ENCODE peak calls at places on chromosome 9, in five cellular contexts. F is stomach, V is upper lobe of left lung, K is HCT116, Y is prostate gland. N is an unnamed sample.

GRCh38 chr9:113568081-113568435 is 104.5 kb downstream of the RGS3 start:
- DNase-seq in K (no peak), V (peak), Y (no peak), F (no peak), N (no peak)

GRCh38 chr9:108844391-108844790 is 11.4 kb downstream of the ACTL7B start:
- DNase-seq in F (no peak), K (no peak), Y (no peak), V (no peak), N (no peak)

GRCh38 chr9:34377402-34377741 is 674 bp upstream of the MYORG start:
- DNase-seq in V (peak), Y (peak), F (no peak), K (no peak), N (no peak)

GRCh38 chr9:18281291-18281690 is 192.7 kb upstream of the ADAMTSL1 start:
- DNase-seq in K (no peak), V (no peak), Y (no peak), F (no peak), N (no peak)

GRCh38 chr9:79477955-79478751 is 93.6 kb upstream of the TLE4 start:
- DNase-seq in Y (no peak), F (no peak), V (no peak), K (no peak), N (no peak)

GRCh38 chr9:126371007-126371870 is 44.6 kb downstream of the MVB12B start:
- DNase-seq in F (no peak), K (no peak), V (no peak), Y (no peak), N (no peak)

GRCh38 chr9:121992571-121993212 is 100.4 kb downstream of the TTLL11 start:
- DNase-seq in F (peak), K (peak), V (peak), Y (peak), N (peak)

GRCh38 chr9:106864533-106865143 is 1.7 kb downstream of the ZNF462 start:
- DNase-seq in K (no peak), Y (no peak), V (no peak), F (no peak), N (no peak)

GRCh38 chr9:34124103-34124502 is 2.4 kb downstream of the DCAF12 start:
- DNase-seq in V (no peak), Y (no peak), K (no peak), F (no peak), N (no peak)

GRCh38 chr9:78130004-78130403 is 98.4 kb upstream of the GNAQ start:
- DNase-seq in V (peak), K (peak), F (no peak), Y (no peak), N (no peak)

GRCh38 chr9:114343471-114344187 is 14.0 kb downstream of the ORM2 start:
- DNase-seq in K (no peak), F (no peak), Y (no peak), V (no peak), N (no peak)

GRCh38 chr9:16543691-16544090 is 326.8 kb downstream of the BNC2 start:
- DNase-seq in Y (no peak), K (no peak), V (no peak), F (no peak), N (no peak)

GRCh38 chr9:121185178-121185745 is 16.4 kb downstream of the RAB14 start:
- DNase-seq in Y (no peak), F (no peak), K (no peak), V (no peak), N (no peak)

GRCh38 chr9:101353683-101354082 is 31.1 kb downstream of the BAAT start:
- DNase-seq in Y (no peak), V (no peak), K (no peak), F (no peak), N (no peak)

GRCh38 chr9:6113312-6113711 is 97.9 kb upstream of the RANBP6 start:
- DNase-seq in V (no peak), Y (no peak), F (no peak), K (no peak), N (no peak)

GRCh38 chr9:38228331-38229122 is 159.5 kb upstream of the SHB start:
- DNase-seq in V (no peak), K (no peak), F (no peak), Y (no peak), N (peak)

GRCh38 chr9:131709741-131710499 is 30.0 kb downstream of the RAPGEF1 start:
- DNase-seq in V (no peak), K (no peak), Y (no peak), F (no peak), N (no peak)

GRCh38 chr9:130937146-130938076 is 1.6 kb downstream of the FIBCD1 start:
- DNase-seq in V (no peak), K (no peak), F (no peak), Y (no peak), N (no peak)

GRCh38 chr9:2285411-2285810 is 270.3 kb downstream of the SMARCA2 start:
- DNase-seq in K (no peak), Y (no peak), V (no peak), F (no peak), N (no peak)

GRCh38 chr9:2276296-2276695 is 261.1 kb downstream of the SMARCA2 start:
- DNase-seq in V (no peak), Y (no peak), F (no peak), K (no peak), N (no peak)

GRCh38 chr9:2284770-2285169 is 269.6 kb downstream of the SMARCA2 start:
- DNase-seq in K (no peak), Y (no peak), V (no peak), F (no peak), N (no peak)

GRCh38 chr9:2281803-2282185 is 266.6 kb downstream of the SMARCA2 start:
- DNase-seq in K (no peak), Y (no peak), V (no peak), F (no peak), N (no peak)

DNA sequence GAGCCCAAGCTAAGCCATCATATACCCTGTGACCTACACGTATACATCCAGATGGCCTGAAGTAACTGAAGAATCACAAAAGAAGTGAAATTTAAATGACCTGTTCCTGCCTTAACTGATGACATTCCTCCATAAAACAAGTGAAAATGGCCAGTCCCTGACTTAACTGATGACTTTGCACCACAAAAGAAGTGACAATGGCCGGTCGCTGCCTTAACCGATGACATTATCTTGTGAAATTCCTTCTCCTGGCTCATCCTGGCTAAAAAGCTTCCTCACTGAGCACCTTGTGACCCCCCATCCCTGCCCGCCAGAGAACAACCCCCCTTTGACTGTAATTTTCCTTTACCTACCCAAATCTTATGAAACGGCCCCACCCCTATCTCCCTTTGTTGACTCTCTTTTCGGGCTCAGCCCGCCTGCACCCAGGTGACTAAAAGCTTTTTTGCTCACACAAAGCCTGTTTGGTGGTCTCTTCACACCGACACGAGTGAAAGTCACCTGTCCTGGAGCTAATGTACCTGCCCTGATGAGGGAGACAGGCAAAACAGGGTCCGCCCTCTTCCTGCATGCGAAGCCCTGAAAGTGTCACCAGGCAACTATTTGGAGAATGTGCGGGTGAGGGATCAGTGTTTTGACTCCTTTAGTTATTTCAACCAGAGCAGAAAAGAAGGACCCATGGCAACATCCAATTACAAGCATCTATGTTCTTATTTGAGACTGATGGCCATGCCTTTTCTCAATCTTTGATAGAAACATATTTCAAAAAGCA is 266.1 kb downstream of the SMARCA2 start:
- DNase-seq in K (no peak), Y (no peak), F (no peak), V (no peak), N (no peak)
- TF ChIP-seq POLR2AphosphoS5 in K (no peak), Y (no peak), F (no peak), V (no peak), N (no peak)

GRCh38 chr9:3957296-3957695 is 342.6 kb downstream of the GLIS3 start:
- DNase-seq in F (no peak), K (no peak), Y (no peak), V (no peak), N (no peak)
- H3K27ac ChIP-seq in F (no peak), K (no peak), Y (no peak), V (no peak), N (no peak)

GRCh38 chr9:76394023-76394895 is at the start of gene RFK:
- DNase-seq in K (peak), F (peak), V (peak), Y (peak), N (peak)

GRCh38 chr9:76395381-76395780 is 1.2 kb upstream of the RFK start:
- DNase-seq in Y (no peak), V (no peak), F (no peak), K (no peak), N (no peak)

GRCh38 chr9:76396144-76396543 is 1.9 kb upstream of the RFK start:
- DNase-seq in F (no peak), V (no peak), K (no peak), Y (no peak), N (no peak)

GRCh38 chr9:76396597-76396996 is 2.4 kb upstream of the RFK start:
- DNase-seq in V (no peak), F (no peak), K (no peak), Y (no peak), N (no peak)

DNA sequence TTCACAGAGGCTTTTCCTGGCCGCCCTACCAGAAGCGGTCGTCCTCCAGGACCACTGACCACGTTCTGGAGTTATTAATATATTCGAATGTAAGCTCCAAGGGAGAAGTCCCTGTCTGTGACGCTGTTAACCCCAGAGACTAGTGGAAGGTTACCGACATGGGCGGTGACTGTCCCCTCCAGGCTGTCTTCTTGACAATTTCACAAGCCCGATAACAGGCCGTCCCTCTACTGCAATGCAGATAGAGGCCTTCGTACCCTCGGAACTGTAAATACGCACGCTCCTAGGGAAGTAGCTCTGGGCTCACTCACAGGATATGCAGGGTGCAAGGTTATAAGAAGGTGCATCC is 644 bp upstream of the RFK start:
- DNase-seq in F (peak), V (peak), K (peak), Y (peak), N (no peak)
- TF ChIP-seq POLR2A in F (no peak), V (no peak), K (no peak), Y (no peak), N (no peak)

GRCh38 chr9:129487658-129488483 is 133.0 kb downstream of the C9orf50 start:
- DNase-seq in Y (no peak), V (peak), F (peak), K (no peak), N (no peak)
- TF ChIP-seq POLR2AphosphoS5 in Y (no peak), V (peak), F (no peak), K (no peak), N (no peak)

DNA sequence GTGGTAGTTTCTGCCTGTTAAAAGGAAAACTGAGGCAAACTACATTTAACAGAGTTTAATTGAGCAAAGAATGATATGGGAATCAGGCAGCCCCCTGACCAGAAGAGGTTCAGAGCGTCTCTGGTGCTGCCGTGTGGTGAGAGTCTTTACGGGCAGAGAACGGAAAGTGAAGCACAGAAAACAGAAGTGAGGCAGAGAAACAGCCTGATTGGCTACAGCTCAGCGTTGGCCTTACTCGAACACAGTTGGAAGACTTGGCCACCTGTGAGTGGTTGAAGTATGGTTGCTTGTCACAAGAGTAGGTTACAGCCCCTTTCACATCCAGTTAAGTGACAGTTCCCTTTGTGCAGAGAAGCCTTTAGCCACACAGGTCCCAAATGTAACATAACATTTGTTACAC is 16.9 kb upstream of the FBP1 start:
- DNase-seq in K (no peak), V (peak), F (no peak), Y (no peak), N (no peak)
- H3K27ac ChIP-seq in K (no peak), V (peak), F (peak), Y (no peak), N (no peak)

GRCh38 chr9:88533951-88534455 is 975 bp upstream of the NXNL2 start:
- DNase-seq in V (peak), K (no peak), F (peak), Y (no peak), N (no peak)
- TF ChIP-seq POLR2A in V (no peak), K (no peak), F (no peak), Y (no peak), N (no peak)

DNA sequence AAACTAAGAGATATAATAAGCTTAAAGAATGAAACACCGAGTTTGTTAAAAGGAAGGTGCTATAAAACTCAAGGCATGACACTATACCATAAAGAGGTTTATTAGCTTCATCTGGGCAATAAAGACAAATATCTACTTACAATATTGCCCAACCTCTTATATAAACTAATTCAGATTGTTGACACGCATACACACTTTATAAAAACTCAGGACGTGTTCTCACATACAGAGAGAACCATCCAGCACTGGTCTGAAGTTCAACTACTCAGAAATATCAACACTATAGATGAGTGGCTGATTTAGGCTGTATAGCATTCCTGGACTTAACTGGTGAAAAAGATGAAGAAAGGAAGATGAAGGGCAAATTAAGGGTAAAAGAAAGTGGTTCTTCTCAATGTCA is 81.2 kb downstream of the FRMD3 start:
- DNase-seq in V (no peak), F (no peak), Y (no peak), K (no peak), N (no peak)
- TF ChIP-seq POLR2AphosphoS5 in V (no peak), F (no peak), Y (no peak), K (no peak), N (no peak)

GRCh38 chr9:227882-228281 is 13.2 kb downstream of the DOCK8 start:
- DNase-seq in Y (no peak), K (no peak), F (no peak), V (peak), N (no peak)

GRCh38 chr9:224540-225520 is 10.2 kb downstream of the DOCK8 start:
- DNase-seq in Y (no peak), K (no peak), F (no peak), V (no peak), N (no peak)

GRCh38 chr9:219670-220365 is 5.2 kb downstream of the DOCK8 start:
- DNase-seq in V (peak), Y (no peak), K (no peak), F (no peak), N (no peak)

GRCh38 chr9:223167-223566 is 8.5 kb downstream of the DOCK8 start:
- DNase-seq in V (no peak), Y (no peak), F (no peak), K (no peak), N (no peak)

DNA sequence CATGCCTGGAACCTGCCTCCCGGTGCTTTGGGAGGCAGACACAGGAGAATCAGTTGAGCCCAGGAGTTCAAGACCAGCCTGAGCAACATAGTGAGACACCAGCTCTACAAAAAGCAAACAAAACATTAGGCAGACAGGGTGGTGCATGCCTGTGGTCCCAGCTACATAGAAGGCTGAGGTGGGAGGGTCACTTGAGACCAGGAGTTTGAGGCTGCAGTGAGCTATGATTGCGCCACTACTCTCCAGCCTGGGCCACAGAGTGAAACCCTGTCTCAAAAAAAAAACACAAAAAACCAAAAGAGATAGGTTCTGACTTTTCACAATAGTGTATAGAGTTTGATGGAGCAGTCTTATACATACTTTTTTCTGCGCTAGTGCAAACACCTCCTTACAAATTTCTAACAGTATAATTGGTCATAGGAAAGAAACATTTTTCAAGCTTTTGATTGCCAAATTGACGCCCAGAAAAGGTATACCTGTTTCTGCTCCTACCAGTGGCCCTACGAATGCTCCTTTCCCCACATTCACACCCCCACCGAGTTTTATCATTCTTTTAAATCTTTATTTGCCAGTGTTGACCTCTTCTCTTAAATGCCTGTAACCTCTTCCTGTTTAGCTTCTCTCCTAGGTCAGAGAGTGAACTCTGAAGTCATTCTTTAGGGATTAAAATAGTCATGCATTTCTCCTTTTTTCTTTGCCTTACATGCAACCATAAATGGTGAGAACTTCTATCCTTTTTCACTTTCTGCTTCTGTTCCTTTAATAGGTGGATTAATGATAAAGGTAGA is 7.5 kb downstream of the DOCK8 start:
- DNase-seq in V (peak), K (no peak), Y (no peak), F (no peak), N (no peak)
- H3K27ac ChIP-seq in V (peak), K (no peak), Y (no peak), F (peak), N (peak)

N was measured in esophagus muscularis mucosa.